ENCODE peak calls at places on chromosome 12, in four cellular contexts. One of them, this sample, is unnamed.

GRCh38 chr12:530871-531270 is 71.1 kb downstream of the B4GALNT3 start:
- DNase-seq in AG09309: no peak
- DNase-seq in GM06990: no peak
- DNase-seq in endothelial cell: no peak
- DNase-seq in this sample: no peak

GRCh38 chr12:50951112-50951511 is 1.2 kb upstream of the HIGD1C start:
- DNase-seq in AG09309: no peak
- DNase-seq in GM06990: no peak
- DNase-seq in endothelial cell: no peak
- DNase-seq in this sample: no peak

GRCh38 chr12:110565919-110566871 is 16.9 kb downstream of the PPTC7 start:
- DNase-seq in AG09309: no peak
- DNase-seq in GM06990: no peak
- DNase-seq in endothelial cell: no peak
- DNase-seq in this sample: no peak

GRCh38 chr12:47458273-47458672 is 247.6 kb downstream of the RPAP3 start:
- DNase-seq in AG09309: no peak
- DNase-seq in GM06990: no peak
- DNase-seq in endothelial cell: no peak
- DNase-seq in this sample: no peak

GRCh38 chr12:87690236-87690810 is 338.9 kb downstream of the C12orf50 start:
- DNase-seq in AG09309: no peak
- DNase-seq in GM06990: no peak
- DNase-seq in endothelial cell: no peak
- DNase-seq in this sample: no peak

GRCh38 chr12:93243689-93244513 is 133.8 kb upstream of the NUDT4 start:
- DNase-seq in AG09309: peak
- DNase-seq in GM06990: peak
- DNase-seq in endothelial cell: no peak
- DNase-seq in this sample: peak

GRCh38 chr12:119642986-119643385 is 24.9 kb upstream of the PRKAB1 start:
- DNase-seq in AG09309: no peak
- DNase-seq in GM06990: no peak
- DNase-seq in endothelial cell: peak
- DNase-seq in this sample: no peak

GRCh38 chr12:79409562-79409961 is 281.2 kb downstream of the PAWR start:
- DNase-seq in AG09309: no peak
- DNase-seq in GM06990: no peak
- DNase-seq in endothelial cell: no peak
- DNase-seq in this sample: no peak

GRCh38 chr12:116104167-116104750 is 173.2 kb downstream of the MED13L start:
- DNase-seq in AG09309: no peak
- DNase-seq in GM06990: no peak
- DNase-seq in endothelial cell: no peak
- DNase-seq in this sample: no peak

GRCh38 chr12:115375188-115375991 is 691.4 kb upstream of the TBX3 start:
- DNase-seq in AG09309: no peak
- DNase-seq in GM06990: peak
- DNase-seq in endothelial cell: no peak
- DNase-seq in this sample: peak

GRCh38 chr12:57759360-57759980 is 4.6 kb downstream of the MARCHF9 start:
- DNase-seq in AG09309: no peak
- DNase-seq in GM06990: no peak
- DNase-seq in endothelial cell: no peak
- DNase-seq in this sample: no peak

GRCh38 chr12:85834378-85834777 is 1.8 kb downstream of the RASSF9 start:
- DNase-seq in AG09309: no peak
- DNase-seq in GM06990: no peak
- DNase-seq in endothelial cell: no peak
- DNase-seq in this sample: no peak

GRCh38 chr12:93008044-93008778 is 79.1 kb upstream of the EEA1 start:
- DNase-seq in AG09309: no peak
- DNase-seq in GM06990: no peak
- DNase-seq in endothelial cell: no peak
- DNase-seq in this sample: no peak

GRCh38 chr12:106226884-106227640 is 20.8 kb downstream of the CKAP4 start:
- DNase-seq in AG09309: no peak
- DNase-seq in GM06990: no peak
- DNase-seq in endothelial cell: peak
- DNase-seq in this sample: no peak

GRCh38 chr12:132899033-132899432 is 11.6 kb upstream of the CHFR start:
- DNase-seq in AG09309: no peak
- DNase-seq in GM06990: no peak
- DNase-seq in endothelial cell: no peak
- DNase-seq in this sample: no peak

GRCh38 chr12:132620113-132620892 is 1.7 kb downstream of the P2RX2 start:
- DNase-seq in AG09309: no peak
- DNase-seq in GM06990: no peak
- DNase-seq in endothelial cell: no peak
- DNase-seq in this sample: no peak

GRCh38 chr12:114339626-114340025 is 66.3 kb downstream of the TBX5 start:
- DNase-seq in AG09309: peak
- DNase-seq in GM06990: no peak
- DNase-seq in endothelial cell: no peak
- DNase-seq in this sample: peak

GRCh38 chr12:115973968-115974765 is 303.3 kb downstream of the MED13L start:
- DNase-seq in AG09309: no peak
- DNase-seq in GM06990: no peak
- DNase-seq in endothelial cell: no peak
- DNase-seq in this sample: no peak

GRCh38 chr12:94769040-94769420 is 118.7 kb upstream of the TMCC3 start:
- DNase-seq in AG09309: no peak
- DNase-seq in GM06990: peak
- DNase-seq in endothelial cell: no peak
- DNase-seq in this sample: no peak

GRCh38 chr12:24852420-24852819 is 96.5 kb downstream of the BCAT1 start:
- DNase-seq in AG09309: no peak
- DNase-seq in GM06990: no peak
- DNase-seq in endothelial cell: no peak
- DNase-seq in this sample: no peak

GRCh38 chr12:27014085-27014858 is at the start of gene TM7SF3:
- DNase-seq in AG09309: peak
- DNase-seq in GM06990: peak
- DNase-seq in endothelial cell: peak
- DNase-seq in this sample: peak

GRCh38 chr12:109475993-109476806 is 900 bp downstream of the KCTD10 start:
- DNase-seq in AG09309: no peak
- DNase-seq in GM06990: no peak
- DNase-seq in endothelial cell: no peak
- DNase-seq in this sample: no peak

GRCh38 chr12:77954156-77954555 is 123.5 kb downstream of the NAV3 start:
- DNase-seq in AG09309: no peak
- DNase-seq in GM06990: no peak
- DNase-seq in endothelial cell: no peak
- DNase-seq in this sample: no peak

GRCh38 chr12:42762395-42762925 is 172.9 kb upstream of the PRICKLE1 start:
- DNase-seq in AG09309: no peak
- DNase-seq in GM06990: no peak
- DNase-seq in endothelial cell: no peak
- DNase-seq in this sample: no peak

GRCh38 chr12:105226219-105226618 is 9.8 kb downstream of the APPL2 start:
- DNase-seq in AG09309: peak
- DNase-seq in GM06990: no peak
- DNase-seq in endothelial cell: no peak
- DNase-seq in this sample: peak

GRCh38 chr12:6183689-6184441 is 16.3 kb upstream of the CD9 start:
- DNase-seq in AG09309: peak
- DNase-seq in GM06990: no peak
- DNase-seq in endothelial cell: no peak
- DNase-seq in this sample: no peak

GRCh38 chr12:49288412-49288853 is 6.5 kb upstream of the PRPH start:
- DNase-seq in AG09309: no peak
- DNase-seq in GM06990: no peak
- DNase-seq in endothelial cell: peak
- DNase-seq in this sample: no peak

This sample was measured in BJ.